ENCODE peak calls at places on chromosome 19, in ten cellular contexts. D is GF-D8; S is Kasumi-1; K is heart right ventricle; U is AG10803; N is activated T-helper 1 cell treated with anti-CD3 and anti-CD28 coated beads, Interleukin-12 subunit alpha, Interleukin-12 subunit beta, Interleukin-2, Interleukin-4 antibody, amounts not matched to agents 30 ng/mL and 10 ng/mL and 1 ng/mL, durations not matched to agents 14 hours and 24 hours and 36 hours; C is GM12865; G is astrocyte; B is stimulated activated CD4-positive, alpha-beta T cell treated with anti-CD3 and anti-CD28 coated beads, TNF-alpha, amount 100 ng/mL, for 24 hours; M is activated CD4-positive, alpha-beta T cell treated with anti-CD3 and anti-CD28 coated beads, Interleukin-2, amount 50 U/mL, for 1 hour. P is an unnamed sample.

GRCh38 chr19:55600336-55601028 is 394 bp downstream of the ZNF524 start:
- DNase-seq in D (no peak), S (peak), K (peak), U (no peak), N (no peak), C (no peak), G (peak), B (peak), M (no peak), P (peak)

GRCh38 chr19:13825489-13826475 is 30.5 kb downstream of the ZSWIM4 start:
- DNase-seq in D (no peak), S (no peak), K (no peak), U (peak), N (no peak), C (no peak), G (no peak), B (no peak), M (no peak), P (peak)

GRCh38 chr19:48928164-48929005 is 5.1 kb upstream of the DHDH start:
- DNase-seq in D (no peak), S (no peak), K (no peak), U (no peak), N (no peak), C (no peak), G (peak), B (no peak), M (no peak), P (no peak)

GRCh38 chr19:28039677-28040381 is 1173.1 kb downstream of the UQCRFS1 start:
- DNase-seq in D (no peak), S (no peak), K (no peak), U (no peak), N (no peak), C (peak), G (peak), B (no peak), M (no peak), P (no peak)

GRCh38 chr19:55069859-55070225 is 5.8 kb upstream of the EPS8L1 start:
- DNase-seq in D (no peak), S (no peak), K (no peak), U (no peak), N (no peak), C (no peak), G (no peak), B (no peak), M (no peak), P (no peak)

GRCh38 chr19:48681127-48681470 is 8.3 kb upstream of the NTN5 start:
- DNase-seq in D (peak), S (no peak), K (no peak), U (peak), N (no peak), C (peak), G (peak), B (no peak), M (no peak), P (peak)

GRCh38 chr19:10010247-10010691 is at the start of gene COL5A3:
- DNase-seq in D (no peak), S (no peak), K (peak), U (peak), N (no peak), C (no peak), G (no peak), B (no peak), M (no peak), P (no peak)

GRCh38 chr19:17766543-17767131 is 15.4 kb downstream of the FCHO1 start:
- DNase-seq in D (no peak), S (peak), K (peak), U (peak), N (peak), C (peak), G (peak), B (no peak), M (peak), P (peak)

GRCh38 chr19:43504426-43505185 is at the start of gene PHLDB3:
- DNase-seq in D (no peak), S (no peak), K (peak), U (peak), N (peak), C (peak), G (no peak), B (no peak), M (peak), P (no peak)

GRCh38 chr19:7665076-7665475 is 3.8 kb upstream of the RETN start:
- DNase-seq in D (no peak), S (no peak), K (no peak), U (peak), N (no peak), C (no peak), G (no peak), B (no peak), M (no peak), P (no peak)

GRCh38 chr19:41111296-41111695 is 2.9 kb upstream of the CYP2F1 start:
- DNase-seq in D (no peak), S (no peak), K (no peak), U (no peak), N (no peak), C (no peak), G (no peak), B (no peak), M (no peak), P (no peak)

GRCh38 chr19:39110263-39110967 is 15.2 kb upstream of the PAK4 start:
- DNase-seq in D (no peak), S (peak), K (peak), U (no peak), N (peak), C (peak), G (no peak), B (peak), M (peak), P (no peak)

GRCh38 chr19:45020071-45020470 is 18.8 kb upstream of the CLASRP start:
- DNase-seq in D (no peak), S (no peak), K (no peak), U (no peak), N (no peak), C (no peak), G (no peak), B (no peak), M (no peak), P (no peak)

GRCh38 chr19:37902668-37903067 is 3.7 kb downstream of the WDR87 start:
- DNase-seq in D (peak), S (peak), K (peak), U (peak), N (peak), C (peak), G (peak), B (peak), M (peak), P (peak)

GRCh38 chr19:58021541-58022282 is 12.1 kb upstream of the ZSCAN1 start:
- DNase-seq in D (no peak), S (no peak), K (peak), U (peak), N (no peak), C (peak), G (peak), B (no peak), M (peak), P (peak)